ENCODE peak calls at places on chromosomes 11 and 22, in eight cellular contexts. One of them, this sample, is unnamed.

GRCh38 chr11:77471520-77472234 is 2.2 kb downstream of the PAK1 start:
- DNase-seq in pancreas: no peak
- DNase-seq in neural progenitor cell: peak
- DNase-seq in esophagus muscularis mucosa: no peak
- DNase-seq in stimulated activated CD4-positive, alpha-beta T cell treated with anti-CD3 and anti-CD28 coated beads, Interleukin-4, amount 100 ng/mL, for 1 hour: no peak
- DNase-seq in IMR-90: no peak
- DNase-seq in activated T-cell treated with anti-CD3 and anti-CD28 coated beads for 1 hour: no peak
- DNase-seq in T1000: no peak
- DNase-seq in this sample: no peak

GRCh38 chr22:44109417-44109816 is 71.3 kb upstream of the PARVG start:
- DNase-seq in activated T-cell treated with anti-CD3 and anti-CD28 coated beads for 1 hour: no peak
- DNase-seq in neural progenitor cell: no peak
- DNase-seq in pancreas: no peak
- DNase-seq in stimulated activated CD4-positive, alpha-beta T cell treated with anti-CD3 and anti-CD28 coated beads, Interleukin-4, amount 100 ng/mL, for 1 hour: no peak
- DNase-seq in T1000: no peak
- DNase-seq in IMR-90: no peak
- DNase-seq in esophagus muscularis mucosa: no peak
- DNase-seq in this sample: no peak

GRCh38 chr11:131897976-131898375 is 527.6 kb downstream of the NTM start:
- DNase-seq in T1000: no peak
- DNase-seq in neural progenitor cell: no peak
- DNase-seq in stimulated activated CD4-positive, alpha-beta T cell treated with anti-CD3 and anti-CD28 coated beads, Interleukin-4, amount 100 ng/mL, for 1 hour: no peak
- DNase-seq in esophagus muscularis mucosa: no peak
- DNase-seq in IMR-90: peak
- DNase-seq in activated T-cell treated with anti-CD3 and anti-CD28 coated beads for 1 hour: no peak
- DNase-seq in pancreas: no peak
- DNase-seq in this sample: no peak

GRCh38 chr11:60367009-60367408 is 11.3 kb upstream of the MS4A7 start:
- DNase-seq in stimulated activated CD4-positive, alpha-beta T cell treated with anti-CD3 and anti-CD28 coated beads, Interleukin-4, amount 100 ng/mL, for 1 hour: no peak
- DNase-seq in neural progenitor cell: no peak
- DNase-seq in esophagus muscularis mucosa: no peak
- DNase-seq in T1000: no peak
- DNase-seq in pancreas: no peak
- DNase-seq in activated T-cell treated with anti-CD3 and anti-CD28 coated beads for 1 hour: no peak
- DNase-seq in IMR-90: no peak
- DNase-seq in this sample: no peak

GRCh38 chr11:96038046-96038445 is 114.1 kb upstream of the MTMR2 start:
- DNase-seq in esophagus muscularis mucosa: no peak
- DNase-seq in T1000: no peak
- DNase-seq in activated T-cell treated with anti-CD3 and anti-CD28 coated beads for 1 hour: no peak
- DNase-seq in stimulated activated CD4-positive, alpha-beta T cell treated with anti-CD3 and anti-CD28 coated beads, Interleukin-4, amount 100 ng/mL, for 1 hour: no peak
- DNase-seq in neural progenitor cell: no peak
- DNase-seq in IMR-90: no peak
- DNase-seq in pancreas: no peak
- DNase-seq in this sample: no peak

GRCh38 chr11:2095198-2095520 is 44.0 kb downstream of the IGF2 start:
- DNase-seq in stimulated activated CD4-positive, alpha-beta T cell treated with anti-CD3 and anti-CD28 coated beads, Interleukin-4, amount 100 ng/mL, for 1 hour: no peak
- DNase-seq in esophagus muscularis mucosa: no peak
- DNase-seq in T1000: no peak
- DNase-seq in activated T-cell treated with anti-CD3 and anti-CD28 coated beads for 1 hour: no peak
- DNase-seq in neural progenitor cell: no peak
- DNase-seq in IMR-90: no peak
- DNase-seq in pancreas: no peak
- DNase-seq in this sample: no peak

GRCh38 chr11:34654491-34655334 is 33.8 kb downstream of the EHF start:
- DNase-seq in T1000: no peak
- DNase-seq in stimulated activated CD4-positive, alpha-beta T cell treated with anti-CD3 and anti-CD28 coated beads, Interleukin-4, amount 100 ng/mL, for 1 hour: no peak
- DNase-seq in pancreas: peak
- DNase-seq in esophagus muscularis mucosa: no peak
- DNase-seq in activated T-cell treated with anti-CD3 and anti-CD28 coated beads for 1 hour: no peak
- DNase-seq in IMR-90: peak
- DNase-seq in neural progenitor cell: no peak
- DNase-seq in this sample: no peak

GRCh38 chr11:64128255-64129006 is 37.5 kb downstream of the MACROD1 start:
- DNase-seq in neural progenitor cell: no peak
- DNase-seq in stimulated activated CD4-positive, alpha-beta T cell treated with anti-CD3 and anti-CD28 coated beads, Interleukin-4, amount 100 ng/mL, for 1 hour: no peak
- DNase-seq in T1000: no peak
- DNase-seq in pancreas: peak
- DNase-seq in IMR-90: no peak
- DNase-seq in activated T-cell treated with anti-CD3 and anti-CD28 coated beads for 1 hour: no peak
- DNase-seq in esophagus muscularis mucosa: no peak
- DNase-seq in this sample: no peak

This sample was measured in pulmonary artery endothelial cell.